ENCODE peak calls at places on chromosomes 3 and 15, in four cellular contexts. V, T, X and L are unnamed samples.

GRCh38 chr3:195558602-195559001 is 15.5 kb upstream of the PPP1R2 start:
- DNase-seq in V (no peak), T (no peak), X (no peak), L (no peak)

GRCh38 chr15:63027646-63028045 is 14.9 kb upstream of the TPM1 start:
- DNase-seq in V (no peak), T (no peak), X (no peak), L (no peak)

GRCh38 chr15:27339138-27339537 is 368.2 kb downstream of the GABRG3 start:
- DNase-seq in V (no peak), T (no peak), X (no peak), L (no peak)

GRCh38 chr3:128447561-128448013 is 19.1 kb downstream of the DNAJB8 start:
- DNase-seq in V (no peak), T (no peak), X (no peak), L (no peak)

GRCh38 chr15:40182358-40183029 is 21.6 kb downstream of the BUB1B start:
- DNase-seq in V (no peak), T (no peak), X (no peak), L (no peak)

GRCh38 chr3:188403404-188403803 is 249.4 kb downstream of the LPP start:
- DNase-seq in V (no peak), T (no peak), X (no peak), L (no peak)

GRCh38 chr3:56494679-56495322 is 26.5 kb upstream of the ERC2 start:
- DNase-seq in V (peak; percentile 73), T (peak; percentile 68), X (peak; percentile 71), L (peak; percentile 77)

GRCh38 chr15:68504721-68505090 is 72.7 kb upstream of the ITGA11 start:
- DNase-seq in V (no peak), T (no peak), X (no peak), L (no peak)

GRCh38 chr15:91572110-91572509 is 281.4 kb upstream of the SLCO3A1 start:
- DNase-seq in V (no peak), T (no peak), X (no peak), L (no peak)

GRCh38 chr15:101689901-101690300 is 34.4 kb downstream of the TARS3 start:
- DNase-seq in V (no peak), T (no peak), X (no peak), L (no peak)

GRCh38 chr3:172106989-172107388 is 67.6 kb downstream of the FNDC3B start:
- DNase-seq in V (peak; percentile 72), T (no peak), X (no peak), L (peak; percentile 48)

GRCh38 chr3:17583530-17583929 is 158.9 kb downstream of the TBC1D5 start:
- DNase-seq in V (no peak), T (no peak), X (no peak), L (no peak)

GRCh38 chr3:136186330-136186729 is 9.8 kb downstream of the MSL2 start:
- DNase-seq in V (no peak), T (no peak), X (no peak), L (no peak)

GRCh38 chr3:132008841-132009638 is 25.8 kb downstream of the CPNE4 start:
- DNase-seq in V (no peak), T (no peak), X (no peak), L (no peak)

GRCh38 chr3:117443014-117443413 is 733.4 kb downstream of the TUSC7 start:
- DNase-seq in V (no peak), T (no peak), X (no peak), L (no peak)

DNA sequence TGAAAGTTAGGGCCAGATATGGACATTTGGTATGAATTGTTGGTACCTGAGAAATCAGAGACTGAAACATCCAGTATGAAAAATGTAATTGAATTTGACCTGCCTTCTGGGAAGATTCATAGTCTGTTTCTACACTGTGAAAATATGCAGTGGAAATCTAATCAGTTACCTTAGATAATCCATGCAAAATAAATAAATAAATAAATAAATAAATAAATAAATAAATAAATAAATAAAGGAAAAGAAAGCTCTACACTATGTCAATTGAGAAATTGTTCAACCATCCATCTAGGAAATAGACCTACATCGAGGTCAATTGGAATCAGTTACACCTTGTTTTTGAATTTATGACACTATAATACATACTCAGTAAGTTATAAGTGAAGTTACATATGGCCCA is 252.3 kb downstream of the VGLL3 start:
- DNase-seq in V (no peak), T (no peak), X (no peak), L (no peak)
- TF ChIP-seq CTCF in V (no peak), T (no peak), X (no peak), L (no peak)

DNA sequence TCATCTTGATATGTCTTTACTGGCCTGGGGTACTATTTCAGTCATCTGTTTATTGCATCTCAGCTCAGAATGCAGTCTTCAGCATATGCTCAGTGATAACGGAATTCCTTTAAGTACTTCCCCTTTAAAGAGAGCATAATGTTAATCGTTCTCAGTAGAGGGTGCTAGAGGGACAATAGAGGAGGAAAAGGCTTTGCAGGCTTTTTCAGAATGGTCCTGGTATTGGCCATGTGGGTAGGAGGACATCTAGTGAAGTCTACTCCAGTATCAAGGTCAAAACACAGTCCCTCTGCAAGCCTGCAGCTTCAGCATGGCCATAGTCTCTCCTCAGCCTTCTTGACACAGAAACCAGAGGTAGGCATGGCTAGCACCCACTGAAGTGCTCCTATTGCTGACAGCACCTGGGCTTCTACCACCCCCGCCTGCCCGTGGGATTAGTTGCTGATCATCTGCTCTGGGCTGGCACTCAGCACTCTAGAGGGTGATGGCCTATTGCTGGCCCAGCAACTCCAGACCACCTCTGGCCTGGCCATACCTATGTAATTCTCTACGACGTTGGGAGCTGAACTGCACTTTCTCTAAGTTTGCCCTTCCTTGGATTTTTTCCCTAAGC is 65.4 kb downstream of the KCNH8 start:
- DNase-seq in V (no peak), T (no peak), X (no peak), L (no peak)
- TF ChIP-seq CTCF in V (no peak), T (peak; percentile 13), X (no peak), L (no peak)

GRCh38 chr3:109806929-109807328 is 469.6 kb upstream of the DPPA4 start:
- DNase-seq in V (no peak), T (no peak), X (no peak), L (no peak)

GRCh38 chr3:109804697-109805096 is 467.4 kb upstream of the DPPA4 start:
- DNase-seq in V (no peak), T (no peak), X (no peak), L (no peak)

GRCh38 chr3:109803274-109803673 is 465.9 kb upstream of the DPPA4 start:
- DNase-seq in V (no peak), T (no peak), X (no peak), L (no peak)
- TF ChIP-seq CTCF in V (peak; percentile 25), T (peak; percentile 56), X (no peak), L (no peak)

DNA sequence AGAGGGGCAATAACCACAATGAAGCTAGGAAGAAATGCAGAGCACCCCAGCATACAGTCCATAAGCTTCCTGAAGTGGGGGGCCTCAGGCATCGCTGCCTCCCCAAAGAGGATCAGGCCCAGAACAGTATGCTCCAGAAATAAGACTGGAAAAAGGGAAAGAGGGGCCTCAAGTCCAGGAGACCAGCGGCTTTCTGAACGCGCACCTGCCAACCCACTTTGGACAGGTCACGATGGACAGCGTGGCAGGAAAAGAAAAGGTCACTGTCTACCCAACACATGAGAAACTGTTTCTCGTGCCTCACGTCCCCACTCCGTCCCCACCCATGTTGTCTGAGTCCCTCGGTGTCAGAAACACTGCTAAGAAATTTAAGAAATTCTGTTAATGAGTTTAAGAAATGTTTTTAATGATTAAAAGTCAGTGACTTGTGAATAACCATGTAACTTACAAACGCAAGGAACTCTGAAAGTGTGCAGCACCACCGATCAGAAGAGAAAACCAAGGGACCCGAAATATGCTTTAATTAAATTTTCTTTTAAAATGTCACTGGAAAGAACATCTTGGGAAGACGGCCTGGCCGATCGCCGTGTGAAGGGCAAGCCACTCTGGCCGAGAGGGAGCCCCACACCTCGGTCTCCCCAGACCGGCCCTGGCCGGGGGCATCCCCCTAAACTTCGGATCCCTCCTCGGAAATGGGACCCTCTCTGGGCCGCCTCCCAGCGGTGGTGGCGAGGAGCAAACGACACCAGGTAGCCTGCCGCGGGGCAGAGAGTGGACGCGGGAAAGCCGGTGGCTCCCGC is 1.7 kb upstream of the PPARG start:
- DNase-seq in V (peak; percentile 74), T (no peak), X (no peak), L (peak; percentile 30)
- TF ChIP-seq CTCF in V (no peak), T (peak; percentile 38), X (no peak), L (no peak)

GRCh38 chr3:167723025-167723512 is 11.6 kb downstream of the PDCD10 start:
- DNase-seq in V (no peak), T (no peak), X (no peak), L (no peak)

GRCh38 chr3:167728176-167728575 is 6.5 kb downstream of the PDCD10 start:
- DNase-seq in V (no peak), T (no peak), X (no peak), L (no peak)

GRCh38 chr3:167718582-167718981 is 16.1 kb downstream of the PDCD10 start:
- DNase-seq in V (no peak), T (no peak), X (no peak), L (no peak)

GRCh38 chr3:167728631-167729335 is 5.9 kb downstream of the PDCD10 start:
- DNase-seq in V (no peak), T (no peak), X (no peak), L (no peak)

GRCh38 chr3:167723872-167724271 is 10.8 kb downstream of the PDCD10 start:
- DNase-seq in V (no peak), T (no peak), X (no peak), L (no peak)
- TF ChIP-seq CTCF in V (no peak), T (no peak), X (no peak), L (no peak)

GRCh38 chr3:158095302-158095997 is 10.8 kb downstream of the SHOX2 start:
- DNase-seq in V (no peak), T (no peak), X (no peak), L (no peak)

GRCh38 chr3:158093526-158093925 is 12.7 kb downstream of the SHOX2 start:
- DNase-seq in V (no peak), T (no peak), X (no peak), L (no peak)

GRCh38 chr3:158094917-158095301 is 11.3 kb downstream of the SHOX2 start:
- DNase-seq in V (no peak), T (no peak), X (no peak), L (peak; percentile 49)

GRCh38 chr3:158094235-158094916 is 11.8 kb downstream of the SHOX2 start:
- DNase-seq in V (peak; percentile 62), T (peak; percentile 22), X (no peak), L (no peak)

DNA sequence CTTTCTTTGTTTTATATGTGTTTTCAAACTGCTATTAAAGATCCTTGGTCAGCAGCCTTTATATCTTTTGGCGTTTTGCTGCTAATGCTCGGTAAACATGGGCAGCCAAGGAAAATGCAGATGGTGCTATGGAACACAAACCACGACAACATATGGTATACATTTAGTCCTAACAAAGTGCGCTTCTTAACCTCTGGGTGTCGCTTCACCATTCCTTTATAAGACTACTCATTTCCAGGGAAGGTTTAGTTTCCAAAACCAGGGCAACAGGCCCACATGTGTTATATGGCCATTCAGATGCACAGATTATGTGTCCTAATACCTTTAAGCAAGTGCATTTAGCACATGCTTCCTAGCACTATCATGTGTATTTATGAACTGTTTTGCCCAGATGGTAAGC is 14.7 kb downstream of the SHOX2 start:
- DNase-seq in V (no peak), T (no peak), X (no peak), L (no peak)
- TF ChIP-seq CTCF in V (peak; percentile 9), T (peak; percentile 55), X (no peak), L (no peak)